ENCODE peak calls at places on chromosomes 3 and 15, in five cellular contexts. One of them, this sample, is unnamed.

GRCh38 chr15:33994005-33994615 is 25.8 kb downstream of the CHRM5 start:
- DNase-seq in AG09309: no peak
- DNase-seq in CD8-positive, alpha-beta T cell: no peak
- DNase-seq in tibial artery: no peak
- DNase-seq in left ventricle myocardium inferior: no peak
- DNase-seq in this sample: no peak

GRCh38 chr3:65354880-65355279 is 667.1 kb upstream of the ADAMTS9 start:
- DNase-seq in AG09309: no peak
- DNase-seq in CD8-positive, alpha-beta T cell: no peak
- DNase-seq in tibial artery: no peak
- DNase-seq in left ventricle myocardium inferior: no peak
- DNase-seq in this sample: no peak

GRCh38 chr3:123949606-123950005 is 11.4 kb downstream of the CCDC14 start:
- DNase-seq in AG09309: no peak
- DNase-seq in CD8-positive, alpha-beta T cell: no peak
- DNase-seq in tibial artery: no peak
- DNase-seq in left ventricle myocardium inferior: no peak
- DNase-seq in this sample: no peak

GRCh38 chr3:15467227-15468181 is 40.1 kb downstream of the EAF1 start:
- DNase-seq in AG09309: no peak
- DNase-seq in CD8-positive, alpha-beta T cell: no peak
- DNase-seq in tibial artery: peak; percentile 73
- DNase-seq in left ventricle myocardium inferior: no peak
- DNase-seq in this sample: peak; percentile 37

GRCh38 chr3:184178522-184179138 is 4.0 kb downstream of the AP2M1 start:
- DNase-seq in AG09309: no peak
- DNase-seq in CD8-positive, alpha-beta T cell: no peak
- DNase-seq in tibial artery: no peak
- DNase-seq in left ventricle myocardium inferior: no peak
- DNase-seq in this sample: no peak

GRCh38 chr3:114336122-114336697 is 42.4 kb downstream of the TIGIT start:
- DNase-seq in AG09309: no peak
- DNase-seq in CD8-positive, alpha-beta T cell: no peak
- DNase-seq in tibial artery: no peak
- DNase-seq in left ventricle myocardium inferior: no peak
- DNase-seq in this sample: no peak

GRCh38 chr3:43797794-43798193 is 107.1 kb downstream of the ABHD5 start:
- DNase-seq in AG09309: no peak
- DNase-seq in CD8-positive, alpha-beta T cell: no peak
- DNase-seq in tibial artery: no peak
- DNase-seq in left ventricle myocardium inferior: no peak
- DNase-seq in this sample: no peak

GRCh38 chr15:85339976-85340665 is 40.3 kb upstream of the AKAP13 start:
- DNase-seq in AG09309: no peak
- DNase-seq in CD8-positive, alpha-beta T cell: no peak
- DNase-seq in tibial artery: no peak
- DNase-seq in left ventricle myocardium inferior: no peak
- DNase-seq in this sample: no peak

GRCh38 chr3:166284994-166285393 is 447.8 kb upstream of the BCHE start:
- DNase-seq in AG09309: no peak
- DNase-seq in CD8-positive, alpha-beta T cell: no peak
- DNase-seq in tibial artery: no peak
- DNase-seq in left ventricle myocardium inferior: no peak
- DNase-seq in this sample: no peak

GRCh38 chr3:179146911-179147570 is 1.1 kb upstream of the PIK3CA start:
- DNase-seq in AG09309: peak; percentile 25
- DNase-seq in CD8-positive, alpha-beta T cell: peak; percentile 29
- DNase-seq in tibial artery: no peak
- DNase-seq in left ventricle myocardium inferior: no peak
- DNase-seq in this sample: peak; percentile 61

GRCh38 chr3:46089237-46090011 is 62.1 kb upstream of the XCR1 start:
- DNase-seq in AG09309: peak; percentile 84
- DNase-seq in CD8-positive, alpha-beta T cell: no peak
- DNase-seq in tibial artery: peak; percentile 83
- DNase-seq in left ventricle myocardium inferior: peak; percentile 43
- DNase-seq in this sample: peak; percentile 45

GRCh38 chr3:141257971-141258370 is 26.3 kb downstream of the PXYLP1 start:
- DNase-seq in AG09309: no peak
- DNase-seq in CD8-positive, alpha-beta T cell: no peak
- DNase-seq in tibial artery: peak; percentile 49
- DNase-seq in left ventricle myocardium inferior: no peak
- DNase-seq in this sample: no peak

GRCh38 chr3:97957617-97958311 is 14.5 kb downstream of the RIOX2 start:
- DNase-seq in AG09309: no peak
- DNase-seq in CD8-positive, alpha-beta T cell: no peak
- DNase-seq in tibial artery: no peak
- DNase-seq in left ventricle myocardium inferior: no peak
- DNase-seq in this sample: no peak

GRCh38 chr15:77821188-77821958 is 188.7 kb upstream of the LINGO1 start:
- DNase-seq in AG09309: no peak
- DNase-seq in CD8-positive, alpha-beta T cell: peak; percentile 11
- DNase-seq in tibial artery: no peak
- DNase-seq in left ventricle myocardium inferior: peak; percentile 42
- DNase-seq in this sample: peak; percentile 83

GRCh38 chr3:126105691-126106187 is 21.8 kb upstream of the SLC41A3 start:
- DNase-seq in AG09309: no peak
- DNase-seq in CD8-positive, alpha-beta T cell: peak; percentile 9
- DNase-seq in tibial artery: peak; percentile 53
- DNase-seq in left ventricle myocardium inferior: no peak
- DNase-seq in this sample: no peak

GRCh38 chr3:128385080-128385832 is 81.4 kb downstream of the DNAJB8 start:
- DNase-seq in AG09309: peak; percentile 31
- DNase-seq in CD8-positive, alpha-beta T cell: no peak
- DNase-seq in tibial artery: peak; percentile 90
- DNase-seq in left ventricle myocardium inferior: peak; percentile 85
- DNase-seq in this sample: no peak

GRCh38 chr3:9184464-9184835 is 65.0 kb downstream of the SRGAP3 start:
- DNase-seq in AG09309: no peak
- DNase-seq in CD8-positive, alpha-beta T cell: no peak
- DNase-seq in tibial artery: no peak
- DNase-seq in left ventricle myocardium inferior: no peak
- DNase-seq in this sample: no peak

DNA sequence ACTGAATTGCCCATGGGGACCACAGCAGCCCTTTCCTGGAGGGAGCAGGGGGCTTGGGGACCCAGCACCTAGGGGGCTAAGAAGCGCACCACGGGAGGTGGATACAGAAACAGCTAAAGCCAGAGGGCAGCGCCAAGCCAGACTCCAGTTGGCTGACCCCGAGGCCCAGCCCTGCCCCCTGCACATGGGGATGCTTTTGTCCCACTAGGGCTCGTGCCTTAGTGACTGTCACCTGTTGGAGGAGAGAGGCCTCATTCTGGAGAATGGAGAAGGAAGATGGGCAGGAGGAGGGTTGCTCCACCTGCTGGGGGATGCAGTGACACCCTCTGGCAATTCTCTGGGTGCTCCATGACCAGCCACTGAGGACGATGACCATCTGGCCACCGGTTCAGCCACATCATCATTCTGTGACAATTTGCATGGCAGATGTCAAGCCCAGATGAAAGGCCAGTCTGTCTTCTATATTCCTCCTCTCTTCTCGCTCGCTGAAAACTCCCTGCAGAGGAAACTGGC is 167.8 kb upstream of the TLE3 start:
- DNase-seq in AG09309: no peak
- DNase-seq in CD8-positive, alpha-beta T cell: no peak
- DNase-seq in tibial artery: no peak
- DNase-seq in left ventricle myocardium inferior: no peak
- DNase-seq in this sample: no peak
- TF ChIP-seq CTCF in AG09309: peak; percentile 22
- TF ChIP-seq CTCF in CD8-positive, alpha-beta T cell: no peak
- TF ChIP-seq CTCF in tibial artery: no peak
- TF ChIP-seq CTCF in left ventricle myocardium inferior: peak; percentile 39
- TF ChIP-seq CTCF in this sample: peak; percentile 24

DNA sequence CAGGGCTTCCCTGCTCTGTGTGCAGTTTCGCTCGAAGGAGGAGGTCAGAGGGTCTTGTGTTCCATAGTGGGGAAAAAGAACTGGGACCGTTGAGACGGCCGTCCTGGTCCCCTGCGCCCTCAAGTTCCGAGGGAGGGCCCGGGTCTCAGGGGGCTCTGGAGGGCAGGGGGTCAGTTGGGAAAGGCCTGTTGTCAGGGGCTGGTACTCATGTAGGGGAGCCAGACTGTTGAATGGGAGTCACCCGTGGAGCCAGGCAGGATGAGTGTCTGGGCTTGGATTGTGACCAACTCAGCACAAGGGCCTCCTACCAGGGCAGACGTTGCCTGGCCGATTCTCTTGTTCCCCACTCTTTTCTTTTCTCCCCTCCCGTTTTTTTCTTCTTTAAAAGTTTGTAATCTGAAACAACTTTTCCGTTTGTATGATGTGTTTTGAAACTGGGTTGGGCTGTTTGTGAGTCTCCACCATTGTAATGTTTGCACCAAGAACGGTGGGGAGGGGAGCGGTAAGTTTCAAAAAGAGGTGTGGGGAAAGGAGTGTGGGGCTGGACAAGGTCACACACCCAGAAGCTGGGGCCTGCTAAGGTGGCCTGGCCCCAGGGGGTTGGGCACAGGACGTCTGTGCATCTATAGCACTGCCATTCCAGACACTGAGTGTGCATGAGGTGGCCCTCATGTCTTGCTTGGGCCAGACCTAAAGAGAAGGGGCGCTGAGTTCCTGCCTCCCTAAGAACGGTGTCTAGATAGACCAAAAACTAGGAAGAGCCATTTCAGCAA is 1.1 kb downstream of the CMTM7 start:
- DNase-seq in AG09309: no peak
- DNase-seq in CD8-positive, alpha-beta T cell: peak; percentile 27
- DNase-seq in tibial artery: peak; percentile 76
- DNase-seq in left ventricle myocardium inferior: peak; percentile 41
- DNase-seq in this sample: peak; percentile 22
- TF ChIP-seq CTCF in AG09309: no peak
- TF ChIP-seq CTCF in CD8-positive, alpha-beta T cell: no peak
- TF ChIP-seq CTCF in tibial artery: no peak
- TF ChIP-seq CTCF in left ventricle myocardium inferior: no peak
- TF ChIP-seq CTCF in this sample: no peak

GRCh38 chr15:98907921-98908490 is 99.6 kb downstream of the PGPEP1L start:
- DNase-seq in AG09309: no peak
- DNase-seq in CD8-positive, alpha-beta T cell: no peak
- DNase-seq in tibial artery: peak; percentile 54
- DNase-seq in left ventricle myocardium inferior: no peak
- DNase-seq in this sample: no peak
- TF ChIP-seq CTCF in AG09309: no peak
- TF ChIP-seq CTCF in CD8-positive, alpha-beta T cell: no peak
- TF ChIP-seq CTCF in tibial artery: no peak
- TF ChIP-seq CTCF in left ventricle myocardium inferior: no peak
- TF ChIP-seq CTCF in this sample: no peak

GRCh38 chr3:64030741-64031140 is 7.4 kb upstream of the PSMD6 start:
- DNase-seq in AG09309: no peak
- DNase-seq in CD8-positive, alpha-beta T cell: peak; percentile 72
- DNase-seq in tibial artery: peak; percentile 78
- DNase-seq in left ventricle myocardium inferior: peak; percentile 65
- DNase-seq in this sample: peak; percentile 69
- TF ChIP-seq CTCF in AG09309: peak; percentile 87
- TF ChIP-seq CTCF in CD8-positive, alpha-beta T cell: peak; percentile 93
- TF ChIP-seq CTCF in tibial artery: peak; percentile 86
- TF ChIP-seq CTCF in left ventricle myocardium inferior: peak; percentile 90
- TF ChIP-seq CTCF in this sample: peak; percentile 88

This sample was measured in GM13977.